ENCODE peak calls at places on chromosomes 12 and 14, in five cellular contexts. T, P, G, E and Y are unnamed samples.

GRCh38 chr12:106840217-106840616 is 65.7 kb downstream of the RIC8B start:
- DNase-seq in T (no peak), P (peak; percentile 26), G (peak; percentile 21), E (peak; percentile 13), Y (peak; percentile 10)

GRCh38 chr12:84508325-84508861 is 404.2 kb downstream of the SLC6A15 start:
- DNase-seq in T (no peak), P (peak; percentile 31), G (no peak), E (peak; percentile 3), Y (peak; percentile 45)

GRCh38 chr12:14988035-14988434 is 15.2 kb downstream of the PDE6H start:
- DNase-seq in T (no peak), P (no peak), G (no peak), E (no peak), Y (no peak)

GRCh38 chr12:124533456-124533855 is 34.0 kb downstream of the NCOR2 start:
- DNase-seq in T (no peak), P (peak; percentile 13), G (no peak), E (no peak), Y (no peak)

GRCh38 chr14:92982941-92983340 is 60.0 kb downstream of the CHGA start:
- DNase-seq in T (no peak), P (peak; percentile 56), G (no peak), E (no peak), Y (no peak)

GRCh38 chr12:72832024-72832423 is 559.9 kb downstream of the TRHDE start:
- DNase-seq in T (no peak), P (no peak), G (no peak), E (no peak), Y (no peak)

GRCh38 chr14:67935371-67935770 is 115.8 kb downstream of the RAD51B start:
- DNase-seq in T (no peak), P (no peak), G (no peak), E (no peak), Y (no peak)

GRCh38 chr12:24996102-24996797 is 47.3 kb upstream of the BCAT1 start:
- DNase-seq in T (no peak), P (no peak), G (no peak), E (no peak), Y (no peak)

GRCh38 chr14:51419685-51420084 is 179.6 kb downstream of the TMX1 start:
- DNase-seq in T (no peak), P (no peak), G (no peak), E (no peak), Y (no peak)

GRCh38 chr12:95898081-95898480 is 39.3 kb downstream of the SNRPF start:
- DNase-seq in T (no peak), P (no peak), G (no peak), E (no peak), Y (no peak)

GRCh38 chr12:89731064-89731463 is 22.4 kb upstream of the ATP2B1 start:
- DNase-seq in T (no peak), P (no peak), G (no peak), E (no peak), Y (no peak)

GRCh38 chr12:14995583-14996425 is 23.0 kb downstream of the PDE6H start:
- DNase-seq in T (no peak), P (no peak), G (no peak), E (no peak), Y (peak; percentile 28)

GRCh38 chr12:96034631-96035282 is 630 bp downstream of the LTA4H start:
- DNase-seq in T (peak; percentile 40), P (peak; percentile 60), G (peak; percentile 28), E (peak; percentile 50), Y (no peak)

GRCh38 chr14:63361790-63362189 is 43.1 kb upstream of the GPHB5 start:
- DNase-seq in T (no peak), P (no peak), G (no peak), E (no peak), Y (no peak)

GRCh38 chr14:22039938-22040780 is 366.5 kb upstream of the OR4E1 start:
- DNase-seq in T (no peak), P (no peak), G (no peak), E (no peak), Y (no peak)

GRCh38 chr12:130031571-130032189 is 127.9 kb upstream of the TMEM132D start:
- DNase-seq in T (peak; percentile 48), P (no peak), G (peak; percentile 66), E (peak; percentile 93), Y (no peak)

GRCh38 chr12:98419101-98419794 is 96.1 kb upstream of the TMPO start:
- DNase-seq in T (no peak), P (no peak), G (no peak), E (no peak), Y (no peak)

GRCh38 chr14:75010472-75010871 is 7.8 kb downstream of the EIF2B2 start:
- DNase-seq in T (no peak), P (no peak), G (no peak), E (no peak), Y (no peak)

GRCh38 chr12:32695787-32696186 is 16.7 kb downstream of the DNM1L start:
- DNase-seq in T (no peak), P (no peak), G (no peak), E (no peak), Y (no peak)

GRCh38 chr14:94650806-94651805 is 38.9 kb downstream of the SERPINA3 start:
- DNase-seq in T (no peak), P (no peak), G (no peak), E (no peak), Y (no peak)

GRCh38 chr14:91252901-91253794 is 8.6 kb upstream of the GPR68 start:
- DNase-seq in T (peak; percentile 63), P (no peak), G (no peak), E (peak; percentile 60), Y (no peak)
- TF ChIP-seq CTCF in T (no peak), P (no peak), G (no peak), E (peak; percentile 19), Y (peak; percentile 30)

DNA sequence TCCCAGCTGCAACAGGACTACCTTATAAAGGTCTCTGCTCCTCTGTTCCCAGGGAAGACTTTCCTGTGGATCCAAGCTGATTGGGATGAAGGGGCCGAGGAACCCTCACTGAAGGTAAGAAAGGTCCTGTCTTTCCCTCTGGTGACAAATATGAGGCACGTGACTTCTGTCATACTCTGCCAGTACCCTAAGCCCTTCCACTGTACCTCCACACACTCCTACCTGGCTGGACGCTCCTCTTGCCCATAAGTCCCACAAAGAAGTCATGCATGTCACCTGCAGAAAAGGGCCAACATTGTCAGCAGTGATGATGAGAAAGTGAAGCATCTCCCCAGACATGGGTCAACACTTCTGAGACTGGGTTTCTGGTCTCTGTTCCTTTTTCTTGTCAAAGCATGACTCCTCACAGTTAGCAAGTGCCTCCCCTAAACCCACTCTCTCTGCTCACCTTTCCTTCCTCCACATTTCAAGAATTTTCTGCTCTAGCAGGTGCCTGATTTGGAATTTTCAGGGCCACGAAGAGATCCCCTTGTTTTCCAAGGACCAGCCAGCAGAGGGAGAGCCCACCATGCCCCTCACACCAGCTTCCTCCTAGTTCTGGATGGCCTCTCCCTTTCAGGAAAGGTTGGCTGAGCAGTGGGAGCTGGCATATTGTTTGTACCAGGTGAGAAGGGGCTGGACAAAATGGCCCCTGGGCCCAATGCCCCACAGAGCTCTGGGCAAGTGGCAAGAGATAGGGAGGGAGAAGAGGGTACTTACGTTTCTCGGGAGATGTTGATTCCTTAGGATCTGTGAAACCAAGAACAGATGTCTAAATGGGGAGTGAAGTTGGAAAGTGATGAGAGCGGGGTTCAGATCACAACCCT is 3.5 kb downstream of the TAC3 start:
- DNase-seq in T (no peak), P (no peak), G (no peak), E (no peak), Y (no peak)
- TF ChIP-seq CTCF in T (no peak), P (peak; percentile 6), G (no peak), E (no peak), Y (no peak)

GRCh38 chr14:71824816-71825215 is 107.4 kb upstream of the RGS6 start:
- DNase-seq in T (no peak), P (no peak), G (no peak), E (no peak), Y (no peak)
- TF ChIP-seq CTCF in T (no peak), P (no peak), G (no peak), E (no peak), Y (no peak)

GRCh38 chr12:28240853-28241252 is 50.6 kb downstream of the CCDC91 start:
- DNase-seq in T (no peak), P (no peak), G (no peak), E (no peak), Y (no peak)

GRCh38 chr12:28235017-28235416 is 44.8 kb downstream of the CCDC91 start:
- DNase-seq in T (no peak), P (no peak), G (no peak), E (no peak), Y (no peak)

GRCh38 chr12:28235985-28236384 is 45.7 kb downstream of the CCDC91 start:
- DNase-seq in T (no peak), P (no peak), G (no peak), E (no peak), Y (no peak)

GRCh38 chr12:28239918-28240317 is 49.7 kb downstream of the CCDC91 start:
- DNase-seq in T (no peak), P (no peak), G (no peak), E (no peak), Y (no peak)

DNA sequence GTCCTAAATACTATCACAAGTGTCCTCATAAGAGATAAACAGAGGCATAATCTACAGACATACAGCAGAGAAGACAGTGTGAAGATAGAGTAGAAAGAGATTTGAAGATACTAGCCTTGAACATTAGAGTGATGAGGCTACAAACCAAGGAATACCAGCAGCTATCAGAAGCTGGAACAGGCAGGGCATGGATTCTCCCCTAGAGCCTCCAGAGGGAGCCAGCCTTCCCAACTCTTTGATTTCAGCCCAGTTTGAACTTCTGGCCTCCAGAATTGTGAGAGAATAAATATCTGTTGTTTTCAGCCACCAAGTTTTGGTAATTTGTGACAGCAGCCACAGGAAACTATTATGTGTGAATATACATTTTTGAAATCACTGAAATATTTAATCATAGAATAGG is 47.2 kb downstream of the CCDC91 start:
- DNase-seq in T (no peak), P (no peak), G (no peak), E (no peak), Y (no peak)
- TF ChIP-seq CTCF in T (no peak), P (peak; percentile 31), G (no peak), E (no peak), Y (peak; percentile 15)

DNA sequence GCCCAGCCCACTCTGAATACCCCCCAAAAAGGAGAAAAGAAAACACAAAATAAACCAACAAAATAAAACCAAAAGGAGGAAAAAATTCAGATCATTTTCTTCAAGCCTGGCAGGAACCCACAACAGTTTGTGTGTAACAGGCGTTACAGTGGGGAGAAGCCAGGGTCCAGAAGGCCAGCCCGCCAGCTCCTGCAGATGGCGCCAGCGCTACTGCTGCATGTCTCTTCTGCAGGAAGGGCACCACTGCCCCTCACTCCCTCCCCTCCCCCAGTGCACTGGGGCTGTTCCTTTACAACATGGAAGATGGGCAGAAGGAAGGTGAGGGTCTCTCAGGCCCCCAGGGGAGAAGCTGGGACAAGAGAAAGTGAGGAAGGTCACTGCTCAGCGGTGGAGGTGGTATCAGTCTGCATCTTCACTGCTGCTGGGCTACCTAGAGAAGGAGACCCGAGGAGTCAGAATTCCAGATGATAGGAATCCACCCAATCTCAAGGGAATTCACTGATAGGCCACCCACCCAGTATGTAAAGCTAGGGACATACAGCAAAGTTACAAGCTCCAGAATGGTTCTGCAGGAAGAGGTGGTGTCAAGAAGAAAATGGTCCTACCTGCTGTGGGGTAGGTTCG is 2.3 kb upstream of the NOP2 start:
- DNase-seq in T (peak; percentile 64), P (peak; percentile 79), G (peak; percentile 66), E (peak; percentile 65), Y (no peak)
- TF ChIP-seq CTCF in T (no peak), P (peak; percentile 54), G (peak; percentile 14), E (peak; percentile 47), Y (peak; percentile 60)